ENCODE peak calls at places on chromosomes 12 and 14, in seven cellular contexts. Y is fibroblast of pulmonary artery, R is cardiac fibroblast, K is upper lobe of right lung, P is fibroblast of lung, L is WERI-Rb-1, D is RWPE2. H is an unnamed sample.

GRCh38 chr14:61484011-61484410 is 162.6 kb downstream of the PRKCH start:
- DNase-seq in Y (no peak), P (no peak), L (no peak), K (no peak), D (no peak), R (no peak), H (no peak)

GRCh38 chr12:87782838-87783237 is 246.4 kb downstream of the C12orf50 start:
- DNase-seq in L (no peak), Y (no peak), R (no peak), K (no peak), P (no peak), D (no peak), H (no peak)

GRCh38 chr12:46269429-46270241 is 792 bp upstream of the SLC38A1 start:
- DNase-seq in P (no peak), L (no peak), D (no peak), Y (no peak), R (peak; percentile 28), K (no peak), H (no peak)

GRCh38 chr14:22560638-22561365 is 28.2 kb downstream of the DAD1 start:
- DNase-seq in D (no peak), Y (no peak), L (no peak), R (no peak), P (no peak), K (no peak), H (no peak)

GRCh38 chr12:857611-858010 is 91.9 kb downstream of the RAD52 start:
- DNase-seq in R (peak; percentile 71), Y (peak; percentile 66), P (peak; percentile 65), D (no peak), K (no peak), L (no peak), H (no peak)

GRCh38 chr12:18683603-18684002 is 54.2 kb downstream of the PLCZ1 start:
- DNase-seq in P (peak; percentile 5), D (no peak), R (peak; percentile 50), K (no peak), Y (peak; percentile 54), L (no peak), H (no peak)

GRCh38 chr12:115983226-115983798 is 294.2 kb downstream of the MED13L start:
- DNase-seq in Y (no peak), K (no peak), L (peak; percentile 32), R (no peak), D (no peak), P (no peak), H (peak; percentile 53)

GRCh38 chr14:68824517-68825347 is 31.9 kb upstream of the ZFP36L1 start:
- DNase-seq in R (peak; percentile 77), P (peak; percentile 69), D (peak; percentile 85), Y (peak; percentile 79), L (peak; percentile 91), K (peak; percentile 93), H (peak; percentile 90)

GRCh38 chr12:127150479-127150878 is 1116.5 kb upstream of the TMEM132C start:
- DNase-seq in Y (no peak), R (no peak), L (no peak), D (no peak), P (no peak), K (no peak), H (no peak)

GRCh38 chr12:119772431-119772830 is 104.5 kb downstream of the PRKAB1 start:
- DNase-seq in Y (no peak), L (no peak), K (no peak), P (no peak), R (no peak), D (no peak), H (no peak)

GRCh38 chr14:90675399-90675798 is 140.8 kb downstream of the TTC7B start:
- DNase-seq in K (no peak), D (no peak), R (peak; percentile 54), P (peak; percentile 62), L (no peak), Y (peak; percentile 36), H (peak; percentile 30)

GRCh38 chr14:94646481-94646880 is 34.3 kb downstream of the SERPINA3 start:
- DNase-seq in K (no peak), Y (peak; percentile 72), R (peak; percentile 65), D (no peak), P (no peak), L (no peak), H (no peak)

GRCh38 chr12:62618948-62619347 is 152.3 kb downstream of the MON2 start:
- DNase-seq in P (no peak), L (no peak), K (no peak), Y (no peak), D (no peak), R (no peak), H (no peak)

GRCh38 chr12:122081697-122082221 is 3.2 kb downstream of the MLXIP start:
- DNase-seq in Y (peak; percentile 90), K (peak; percentile 67), L (no peak), P (peak; percentile 91), D (no peak), R (peak; percentile 91), H (no peak)

GRCh38 chr12:10497602-10498001 is 8.1 kb upstream of the EIF2S3B start:
- DNase-seq in L (no peak), P (peak; percentile 3), K (no peak), R (peak; percentile 1), Y (peak; percentile 6), D (no peak), H (no peak)

GRCh38 chr12:76890407-76891143 is 11.8 kb upstream of the CSRP2 start:
- DNase-seq in D (peak; percentile 76), P (no peak), Y (no peak), R (no peak), L (no peak), K (no peak), H (no peak)

GRCh38 chr12:80679346-80680131 is 27.9 kb upstream of the MYF6 start:
- DNase-seq in K (no peak), D (no peak), L (no peak), R (no peak), P (no peak), Y (no peak), H (no peak)

GRCh38 chr12:91289881-91290280 is 107.3 kb upstream of the DCN start:
- DNase-seq in K (no peak), L (no peak), Y (no peak), D (no peak), P (no peak), R (no peak), H (no peak)

GRCh38 chr14:66746316-66747006 is 238.5 kb downstream of the GPHN start:
- DNase-seq in K (no peak), R (peak; percentile 77), D (no peak), Y (peak; percentile 79), P (peak; percentile 71), L (no peak), H (peak; percentile 36)

GRCh38 chr12:110015132-110015531 is 15.9 kb downstream of the ANKRD13A start:
- DNase-seq in D (no peak), P (no peak), R (no peak), Y (no peak), L (no peak), K (no peak), H (no peak)

GRCh38 chr14:100341301-100342031 is 18.3 kb downstream of the SLC25A47 start:
- DNase-seq in Y (peak; percentile 90), R (peak; percentile 75), K (peak; percentile 61), P (peak; percentile 66), D (no peak), L (no peak), H (no peak)

GRCh38 chr12:10783252-10783651 is 19.2 kb downstream of the TAS2R7 start:
- DNase-seq in Y (no peak), L (no peak), K (no peak), P (peak; percentile 5), D (no peak), R (no peak), H (no peak)

GRCh38 chr12:109952160-109952858 is 43.9 kb downstream of the GIT2 start:
- DNase-seq in R (no peak), P (no peak), K (no peak), D (no peak), L (no peak), Y (no peak), H (no peak)

GRCh38 chr12:93766802-93767523 is 89.8 kb downstream of the CRADD start:
- DNase-seq in K (no peak), D (no peak), Y (peak; percentile 85), L (no peak), P (peak; percentile 92), R (peak; percentile 91), H (peak; percentile 31)
- TF ChIP-seq CTCF in K (peak; percentile 69), D (peak; percentile 85), Y (peak; percentile 82), L (peak; percentile 12), P (peak; percentile 75), R (peak; percentile 69), H (peak; percentile 74)

GRCh38 chr12:53997324-53998173 is 2.4 kb upstream of the HOXC9 start:
- DNase-seq in Y (no peak), K (no peak), D (no peak), L (peak; percentile 83), R (no peak), P (no peak), H (peak; percentile 58)
- H3K4me3 ChIP-seq in Y (no peak overlapping the region), K (no peak overlapping the region), D (no peak overlapping the region), L (peak overlapping the region; percentile 86), R (no peak overlapping the region), P (no peak overlapping the region), H (peak overlapping the region; percentile 95)

GRCh38 chr14:53180272-53181221 is 27.4 kb upstream of the DDHD1 start:
- DNase-seq in D (no peak), K (no peak), P (peak; percentile 33), R (peak; percentile 47), L (peak; percentile 27), Y (peak; percentile 34), H (peak; percentile 21)
- TF ChIP-seq CTCF in D (no peak), K (peak; percentile 27), P (peak; percentile 17), R (peak; percentile 14), L (peak; percentile 33), Y (peak; percentile 33), H (peak; percentile 52)

GRCh38 chr14:37586783-37587428 is 8.1 kb downstream of the FOXA1 start:
- DNase-seq in K (no peak), D (no peak), Y (no peak), L (no peak), R (no peak), P (no peak), H (no peak)

GRCh38 chr14:37587881-37588666 is 7.0 kb downstream of the FOXA1 start:
- DNase-seq in P (no peak), K (peak; percentile 69), R (no peak), Y (no peak), D (no peak), L (peak; percentile 27), H (no peak)

GRCh38 chr14:37588667-37588955 is 6.4 kb downstream of the FOXA1 start:
- DNase-seq in L (no peak), K (no peak), P (no peak), R (no peak), Y (no peak), D (no peak), H (no peak)

GRCh38 chr14:37585971-37586759 is 8.9 kb downstream of the FOXA1 start:
- DNase-seq in Y (no peak), R (no peak), L (no peak), K (no peak), D (no peak), P (no peak), H (no peak)

GRCh38 chr14:37587438-37587837 is 7.6 kb downstream of the FOXA1 start:
- DNase-seq in P (no peak), Y (no peak), L (no peak), D (no peak), K (no peak), R (no peak), H (no peak)
- H3K4me3 ChIP-seq in P (no peak overlapping the region), Y (no peak overlapping the region), L (peak overlapping the region; percentile 30), D (peak overlapping the region; percentile 88), K (peak overlapping the region; percentile 54), R (no peak overlapping the region), H (no peak overlapping the region)

H was measured in BE2C.